ENCODE peak calls at places on chromosomes 1 and 21, in four cellular contexts. N is SK-N-SH, X is astrocyte of the cerebellum, Q is colonic mucosa. P is an unnamed sample.

GRCh38 chr1:111452581-111452980 is 3.3 kb downstream of the ATP5PB start:
- DNase-seq in N (no peak), X (no peak), Q (no peak), P (no peak)

GRCh38 chr1:184800876-184801275 is 46.2 kb upstream of the EDEM3 start:
- DNase-seq in N (no peak), X (no peak), Q (no peak), P (no peak)

GRCh38 chr1:219215477-219215876 is 41.8 kb downstream of the LYPLAL1 start:
- DNase-seq in N (no peak), X (no peak), Q (no peak), P (no peak)

GRCh38 chr1:71170925-71171324 is 90.1 kb upstream of the ZRANB2 start:
- DNase-seq in N (no peak), X (no peak), Q (no peak), P (no peak)

GRCh38 chr21:44494956-44495355 is 39.6 kb downstream of the LRRC3 start:
- DNase-seq in N (no peak), X (no peak), Q (no peak), P (no peak)

GRCh38 chr1:196538473-196538872 is 69.8 kb downstream of the KCNT2 start:
- DNase-seq in N (no peak), X (no peak), Q (no peak), P (no peak)

GRCh38 chr1:244368279-244368678 is 83.4 kb downstream of the ADSS2 start:
- DNase-seq in N (no peak), X (no peak), Q (no peak), P (no peak)

GRCh38 chr1:99465176-99465900 is 180.6 kb upstream of the PALMD start:
- DNase-seq in N (peak; percentile 58), X (peak; percentile 13), Q (no peak), P (no peak)

GRCh38 chr1:177748080-177748801 is 221.6 kb downstream of the SEC16B start:
- DNase-seq in N (no peak), X (no peak), Q (no peak), P (no peak)

GRCh38 chr1:53413175-53414001 is 45.8 kb upstream of the DMRTB1 start:
- DNase-seq in N (no peak), X (peak; percentile 38), Q (no peak), P (peak; percentile 56)

GRCh38 chr1:41728403-41729202 is 190.1 kb downstream of the HIVEP3 start:
- DNase-seq in N (peak; percentile 56), X (no peak), Q (peak; percentile 25), P (peak; percentile 77)

GRCh38 chr1:186122837-186123236 is 252.2 kb downstream of the TPR start:
- DNase-seq in N (no peak), X (no peak), Q (no peak), P (no peak)

GRCh38 chr1:200252526-200252925 is 157.3 kb downstream of the ZNF281 start:
- DNase-seq in N (no peak), X (no peak), Q (no peak), P (no peak)

GRCh38 chr1:33347650-33347992 is 26.7 kb upstream of the A3GALT2 start:
- DNase-seq in N (no peak), X (no peak), Q (peak; percentile 61), P (no peak)

GRCh38 chr1:16717174-16718108 is 22.9 kb upstream of the RNU1-4 start:
- DNase-seq in N (peak; percentile 27), X (no peak), Q (peak; percentile 18), P (no peak)

GRCh38 chr1:207711285-207711684 is 40.6 kb upstream of the CD46 start:
- DNase-seq in N (no peak), X (no peak), Q (no peak), P (no peak)
- TF ChIP-seq CTCF in N (no peak), X (no peak), Q (no peak), P (no peak)

GRCh38 chr1:119515221-119515620 is 8.2 kb downstream of the HSD3B1 start:
- DNase-seq in N (no peak), X (no peak), Q (no peak), P (no peak)

DNA sequence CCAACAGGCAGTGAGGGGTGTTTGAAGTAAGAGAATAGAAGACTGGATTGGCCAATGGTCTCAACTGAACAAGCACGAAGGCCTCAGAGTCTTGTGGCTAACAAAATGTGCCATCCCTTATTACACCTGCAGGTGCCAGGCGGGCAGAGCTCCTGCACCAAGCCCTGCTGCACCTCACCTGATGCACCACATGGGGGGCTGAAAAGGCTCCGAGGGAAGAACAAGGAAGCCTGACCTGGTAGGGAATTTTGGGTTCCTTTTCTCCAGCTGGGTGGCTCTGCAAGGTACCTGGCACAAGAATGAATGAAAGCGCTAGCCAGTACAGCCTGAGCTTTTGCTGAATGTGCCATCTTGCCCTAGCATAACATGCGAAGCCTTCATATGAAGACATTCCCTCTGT is 9.7 kb downstream of the HSD3B1 start:
- DNase-seq in N (no peak), X (no peak), Q (no peak), P (no peak)
- TF ChIP-seq CTCF in N (no peak), X (no peak), Q (no peak), P (no peak)

DNA sequence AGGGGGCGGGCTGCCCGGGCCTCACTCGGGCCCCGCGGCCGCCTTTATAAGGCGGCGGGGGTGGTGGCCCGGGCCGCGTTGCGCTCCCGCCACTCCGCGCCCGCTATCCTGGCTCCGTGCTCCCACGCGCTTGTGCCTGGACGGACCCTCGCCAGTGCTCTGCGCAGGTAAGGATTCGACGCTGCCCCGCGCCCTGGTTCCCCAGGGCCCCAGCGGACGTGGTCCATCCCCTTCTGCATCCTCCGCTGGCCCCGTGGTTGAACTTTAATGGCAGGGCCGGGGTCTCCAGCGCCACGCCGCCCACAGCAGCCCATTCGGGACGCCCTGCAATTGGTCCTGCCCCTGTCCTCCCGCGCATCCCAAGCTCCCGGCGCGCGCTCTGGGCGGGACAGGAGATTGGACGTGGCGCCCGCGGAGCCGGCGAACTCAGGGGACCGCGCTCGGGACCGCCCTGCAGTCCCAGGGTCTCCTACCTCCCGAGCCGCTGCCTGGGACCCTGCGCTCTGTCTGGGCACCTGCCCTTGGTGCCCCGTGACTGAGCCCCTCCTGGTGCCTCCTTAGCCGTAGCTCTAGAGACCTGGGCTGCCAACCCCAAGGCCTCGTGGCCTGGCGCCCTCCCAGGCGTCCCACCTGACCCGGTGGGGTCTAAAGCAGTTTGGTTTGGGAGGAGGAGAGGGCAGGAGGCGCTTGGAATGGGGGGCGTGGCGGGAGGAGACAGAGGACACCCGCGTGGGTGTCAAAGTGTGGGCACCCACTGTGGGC is at the start of gene ALPL:
- DNase-seq in N (no peak), X (no peak), Q (no peak), P (no peak)
- TF ChIP-seq CTCF in N (no peak), X (no peak), Q (no peak), P (no peak)

DNA sequence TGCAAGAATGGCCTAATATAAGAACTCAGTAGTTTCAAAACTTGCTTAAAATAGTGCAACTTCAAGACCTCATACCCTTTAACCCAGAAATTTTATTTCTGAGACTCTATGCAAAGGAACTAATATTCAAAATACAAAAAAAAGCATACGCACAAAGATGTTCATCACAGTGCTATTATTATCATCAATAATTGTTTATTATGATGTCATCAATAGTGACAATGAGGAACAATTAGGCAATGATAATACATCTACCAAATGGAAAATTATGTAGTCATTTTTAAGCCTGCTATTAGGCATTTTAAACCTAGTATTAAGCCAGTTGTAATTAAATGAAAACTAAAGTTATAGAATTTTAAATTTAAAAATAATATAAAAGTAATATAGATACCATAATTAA is 3.3 kb downstream of the TTLL7 start:
- DNase-seq in N (no peak), X (no peak), Q (no peak), P (no peak)
- TF ChIP-seq CTCF in N (no peak), X (no peak), Q (no peak), P (no peak)

GRCh38 chr1:160112370-160112769 is 3.2 kb upstream of the ATP1A2 start:
- DNase-seq in N (no peak), X (no peak), Q (no peak), P (no peak)

GRCh38 chr1:160109686-160110085 is 5.9 kb upstream of the ATP1A2 start:
- DNase-seq in N (no peak), X (peak; percentile 13), Q (no peak), P (no peak)

GRCh38 chr1:160105155-160105554 is 6.7 kb upstream of the IGSF8 start:
- DNase-seq in N (no peak), X (no peak), Q (no peak), P (no peak)

GRCh38 chr1:160107512-160107911 is 8.0 kb upstream of the ATP1A2 start:
- DNase-seq in N (no peak), X (no peak), Q (no peak), P (no peak)

GRCh38 chr1:160108888-160109662 is 6.5 kb upstream of the ATP1A2 start:
- DNase-seq in N (peak; percentile 63), X (peak; percentile 31), Q (no peak), P (no peak)
- TF ChIP-seq CTCF in N (peak; percentile 64), X (peak; percentile 72), Q (peak; percentile 36), P (no peak)

GRCh38 chr1:80155371-80155770 is 1148.8 kb upstream of the ADGRL4 start:
- DNase-seq in N (no peak), X (no peak), Q (no peak), P (no peak)
- TF ChIP-seq CTCF in N (peak; percentile 25), X (no peak), Q (no peak), P (no peak)

GRCh38 chr1:91007827-91008226 is 14.0 kb downstream of the ZNF644 start:
- DNase-seq in N (no peak), X (no peak), Q (no peak), P (no peak)
- TF ChIP-seq CTCF in N (no peak), X (no peak), Q (no peak), P (no peak)

DNA sequence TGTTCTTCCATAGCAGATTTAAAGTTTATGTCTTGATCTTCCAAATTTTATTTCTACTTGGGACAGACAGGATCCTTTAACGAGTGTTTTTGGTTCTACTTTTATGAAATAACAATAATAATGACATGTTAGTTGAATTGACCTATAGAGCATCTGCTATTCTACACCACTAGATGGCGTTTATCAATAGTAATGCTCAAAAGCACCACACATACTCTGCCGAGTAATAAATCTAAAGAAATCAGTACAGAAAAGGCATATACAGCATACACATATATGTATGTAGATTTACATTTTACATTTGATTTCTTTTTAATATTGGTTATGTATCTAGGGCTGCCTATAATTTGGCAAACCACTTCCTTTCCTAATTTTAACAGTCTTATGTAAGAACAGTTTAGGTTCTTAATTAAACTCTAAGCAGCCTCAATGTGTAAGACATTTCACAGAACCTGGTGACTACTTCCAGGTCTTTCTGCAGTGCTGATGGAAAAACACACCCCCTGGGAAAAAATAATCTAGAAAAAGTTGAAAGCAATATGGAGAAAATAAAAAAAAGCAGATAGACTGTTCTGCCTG is 5.9 kb upstream of the SIPA1L2 start:
- DNase-seq in N (peak; percentile 60), X (peak; percentile 40), Q (no peak), P (no peak)
- TF ChIP-seq CTCF in N (peak; percentile 90), X (peak; percentile 49), Q (peak; percentile 80), P (peak; percentile 80)

DNA sequence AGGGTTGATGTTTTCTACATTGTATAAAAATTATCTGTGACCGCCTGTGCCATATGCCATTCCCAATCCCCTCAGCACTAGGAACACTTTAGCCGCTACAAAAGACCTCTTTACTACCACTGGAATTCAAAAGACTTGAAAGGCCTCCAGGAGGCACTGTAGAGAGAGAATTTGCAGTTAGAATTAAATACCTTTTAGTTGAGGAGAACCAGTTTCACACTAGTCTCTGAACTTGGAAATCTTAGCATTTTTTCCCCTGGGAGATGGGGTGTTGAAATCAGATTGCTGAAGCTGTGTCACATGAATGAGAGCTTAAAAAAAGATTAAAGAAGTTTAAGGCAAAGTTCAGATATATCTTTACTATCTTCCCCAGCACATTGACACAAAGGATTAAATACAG is 291.0 kb downstream of the ADGRL2 start:
- DNase-seq in N (no peak), X (no peak), Q (no peak), P (no peak)
- TF ChIP-seq CTCF in N (no peak), X (peak; percentile 1), Q (no peak), P (no peak)